ENCODE peak calls at places on chromosomes 6 and 20, in five cellular contexts. Z is fibroblast of the aortic adventitia, G is tibial nerve, F is lower leg skin, I is stomach. L is an unnamed sample.

GRCh38 chr6:105273589-105273988 is 93.8 kb upstream of the POPDC3 start:
- DNase-seq in Z (no peak), G (no peak), F (no peak), I (no peak), L (no peak)

GRCh38 chr6:142943746-142944125 is 1.2 kb downstream of the HIVEP2 start:
- DNase-seq in Z (peak), G (peak), F (no peak), I (no peak), L (no peak)

GRCh38 chr20:9214676-9215075 is 145.8 kb downstream of the PLCB4 start:
- DNase-seq in Z (peak), G (no peak), F (no peak), I (no peak), L (no peak)

GRCh38 chr6:151370509-151371078 is 20.8 kb downstream of the ZBTB2 start:
- DNase-seq in Z (peak), G (no peak), F (no peak), I (no peak), L (no peak)

GRCh38 chr20:16191496-16191895 is 381.8 kb downstream of the KIF16B start:
- DNase-seq in Z (no peak), G (no peak), F (no peak), I (no peak), L (no peak)

GRCh38 chr6:125794342-125795137 is 3.8 kb downstream of the NCOA7 start:
- DNase-seq in Z (peak), G (no peak), F (no peak), I (no peak), L (no peak)

GRCh38 chr6:18585032-18585573 is 198.0 kb downstream of the RNF144B start:
- DNase-seq in Z (peak), G (no peak), F (peak), I (no peak), L (peak)

GRCh38 chr6:36104836-36105235 is 25.5 kb upstream of the MAPK13 start:
- DNase-seq in Z (no peak), G (no peak), F (no peak), I (no peak), L (no peak)

GRCh38 chr6:98142839-98143238 is 691.5 kb upstream of the POU3F2 start:
- DNase-seq in Z (no peak), G (no peak), F (no peak), I (no peak), L (no peak)

GRCh38 chr6:151609146-151609962 is 115.5 kb downstream of the CCDC170 start:
- DNase-seq in Z (peak), G (peak), F (peak), I (no peak), L (no peak)

GRCh38 chr6:106794129-106794528 is 164.8 kb downstream of the QRSL1 start:
- DNase-seq in Z (no peak), G (no peak), F (no peak), I (no peak), L (no peak)

GRCh38 chr6:106247293-106247692 is 78.3 kb downstream of the ATG5 start:
- DNase-seq in Z (no peak), G (no peak), F (no peak), I (no peak), L (no peak)

GRCh38 chr20:50226093-50226974 is 35.7 kb downstream of the CEBPB start:
- DNase-seq in Z (peak), G (peak), F (peak), I (no peak), L (no peak)

GRCh38 chr6:1641391-1641790 is 31.7 kb downstream of the FOXC1 start:
- DNase-seq in Z (no peak), G (no peak), F (no peak), I (peak), L (no peak)

GRCh38 chr20:33732166-33732970 is 572 bp downstream of the ZNF341 start:
- DNase-seq in Z (peak), G (peak), F (peak), I (peak), L (no peak)

GRCh38 chr6:151413372-151414145 is 22.2 kb upstream of the ZBTB2 start:
- DNase-seq in Z (no peak), G (no peak), F (no peak), I (no peak), L (no peak)

GRCh38 chr6:37696841-37697735 is 595 bp downstream of the MDGA1 start:
- DNase-seq in Z (peak), G (peak), F (no peak), I (peak), L (no peak)

GRCh38 chr20:3082955-3083952 is 1.3 kb downstream of the AVP start:
- DNase-seq in Z (no peak), G (no peak), F (no peak), I (no peak), L (no peak)

GRCh38 chr6:67683960-67684359 is 951.1 kb upstream of the ADGRB3 start:
- DNase-seq in Z (peak), G (no peak), F (no peak), I (no peak), L (peak)

GRCh38 chr6:87756858-87757257 is 54.8 kb upstream of the AKIRIN2 start:
- DNase-seq in Z (peak), G (no peak), F (peak), I (no peak), L (peak)

GRCh38 chr6:106525111-106525884 is 104.0 kb downstream of the RTN4IP1 start:
- DNase-seq in Z (no peak), G (no peak), F (no peak), I (no peak), L (no peak)

DNA sequence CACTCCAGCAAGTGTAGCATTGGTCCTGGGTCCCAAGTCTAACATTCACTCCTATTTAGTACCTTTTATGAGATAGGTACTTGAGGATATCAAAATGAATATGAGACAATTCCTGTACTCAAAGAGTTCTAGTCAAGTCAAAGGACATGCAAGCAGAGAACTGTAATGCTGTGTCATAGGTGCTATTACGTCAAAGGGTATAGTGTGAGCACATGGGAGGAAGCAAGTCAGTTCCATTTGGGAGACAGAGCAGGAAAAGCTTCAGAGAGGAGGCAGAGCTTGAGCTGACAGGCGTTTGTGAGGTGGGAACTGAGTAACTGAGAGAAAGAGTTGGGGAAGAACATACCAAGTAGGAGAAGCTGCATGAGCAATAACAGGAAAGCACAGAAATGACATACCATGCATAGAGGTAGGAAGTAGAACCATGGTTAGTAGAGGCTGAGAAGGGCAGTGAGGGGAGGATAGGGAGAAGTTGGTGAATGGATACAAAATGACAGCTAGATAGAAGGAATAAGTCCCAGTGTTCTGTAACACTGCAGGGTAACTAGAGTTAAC is 15.2 kb upstream of the SSR1 start:
- DNase-seq in Z (no peak), G (no peak), F (no peak), I (no peak), L (no peak)
- TF ChIP-seq CTCF in Z (no peak), G (no peak), F (no peak), I (no peak), L (no peak)

DNA sequence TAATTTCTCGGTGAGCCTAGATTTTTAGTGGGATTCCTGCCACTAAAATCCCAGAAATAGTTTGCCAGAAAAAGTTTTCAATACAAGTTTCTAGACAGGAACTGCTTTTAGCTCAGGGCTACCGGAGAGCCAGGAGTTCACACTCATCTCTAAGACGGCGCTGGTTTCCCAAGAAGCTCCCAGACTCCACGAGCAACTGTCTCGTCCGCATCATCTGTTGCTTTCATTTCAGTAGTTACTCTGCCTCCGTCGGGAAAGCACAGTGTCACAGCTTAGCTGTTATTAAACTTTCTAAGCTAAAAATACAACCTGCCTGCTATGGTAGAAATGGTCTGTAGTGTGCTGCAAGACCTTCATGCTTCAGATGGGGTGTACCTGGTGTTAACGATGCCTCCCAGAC is 197.3 kb upstream of the SNX9 start:
- DNase-seq in Z (no peak), G (no peak), F (no peak), I (no peak), L (no peak)
- H3K4me3 ChIP-seq in Z (no peak), G (no peak), F (no peak), I (no peak), L (no peak)

GRCh38 chr6:53417141-53417540 is 68.4 kb upstream of the ELOVL5 start:
- DNase-seq in Z (no peak), G (no peak), F (no peak), I (no peak), L (no peak)
- TF ChIP-seq CTCF in Z (no peak), G (no peak), F (no peak), I (no peak), L (no peak)

GRCh38 chr6:32816746-32817204 is at the start of gene HLA-DOB:
- DNase-seq in Z (peak), G (peak), F (no peak), I (no peak), L (no peak)
- H3K4me3 ChIP-seq in Z (no peak), G (peak), F (no peak), I (no peak), L (no peak)

DNA sequence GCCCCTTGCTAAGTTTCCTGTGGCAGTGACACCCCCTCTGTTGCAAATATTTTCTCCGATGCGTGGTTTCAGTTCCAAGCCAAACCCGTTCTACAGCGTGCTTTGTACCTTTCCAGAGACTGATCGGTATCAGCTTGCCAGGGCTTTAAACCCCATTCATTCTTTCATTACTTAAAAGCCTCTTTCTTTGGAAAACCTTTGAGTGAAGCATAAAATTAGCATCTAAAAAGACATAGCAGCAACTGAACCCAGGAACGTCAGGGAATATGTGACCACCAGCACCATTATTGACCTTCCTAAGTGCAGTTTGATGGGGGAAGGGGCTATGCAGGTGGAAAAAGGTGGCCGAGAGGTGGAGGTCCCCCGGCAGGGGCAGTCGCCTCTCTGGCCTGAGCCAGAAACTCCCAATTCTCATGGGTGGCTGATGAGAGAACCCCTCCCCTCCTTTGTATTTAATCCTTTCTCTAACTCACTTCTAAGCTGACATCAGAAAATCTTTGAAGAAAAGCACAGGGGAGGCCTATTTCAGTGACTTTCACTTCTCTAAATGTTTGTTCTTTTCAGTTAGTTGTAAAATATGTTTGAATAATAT is 89.4 kb downstream of the RSPH3 start:
- DNase-seq in Z (no peak), G (no peak), F (no peak), I (peak), L (no peak)
- TF ChIP-seq CTCF in Z (no peak), G (no peak), F (no peak), I (no peak), L (no peak)

GRCh38 chr20:44533928-44534327 is 12.1 kb upstream of the SERINC3 start:
- DNase-seq in Z (no peak), G (no peak), F (peak), I (no peak), L (no peak)

GRCh38 chr20:44528309-44528708 is 6.4 kb upstream of the SERINC3 start:
- DNase-seq in Z (no peak), G (no peak), F (no peak), I (no peak), L (no peak)

GRCh38 chr20:44532248-44532980 is 10.5 kb upstream of the SERINC3 start:
- DNase-seq in Z (no peak), G (peak), F (no peak), I (no peak), L (no peak)

GRCh38 chr20:44536139-44536538 is 14.3 kb upstream of the SERINC3 start:
- DNase-seq in Z (no peak), G (no peak), F (no peak), I (no peak), L (no peak)

DNA sequence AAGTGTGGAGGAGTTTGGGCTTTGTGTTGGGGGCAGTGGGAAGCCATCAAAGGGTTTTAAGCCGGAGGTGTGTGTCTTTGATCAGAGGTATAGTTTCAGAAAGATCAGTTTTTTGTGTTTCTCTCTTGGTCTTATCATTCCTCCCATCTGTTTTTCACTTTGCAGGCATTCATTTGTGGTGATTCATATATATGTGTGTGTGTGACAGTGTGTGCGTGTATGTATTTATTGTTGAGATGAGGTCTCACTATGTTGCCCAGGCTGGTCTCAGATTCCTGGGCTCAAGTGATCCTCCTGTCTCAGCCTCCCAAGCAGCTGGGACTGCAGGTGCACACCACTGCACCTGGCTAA is 11.1 kb upstream of the SERINC3 start:
- DNase-seq in Z (peak), G (no peak), F (no peak), I (no peak), L (no peak)
- H3K4me3 ChIP-seq in Z (peak), G (no peak), F (no peak), I (peak), L (peak)

GRCh38 chr20:57388953-57389694 is 2.1 kb upstream of the RBM38 start:
- DNase-seq in Z (peak), G (peak), F (peak), I (peak), L (no peak)
- TF ChIP-seq CTCF in Z (peak), G (no peak), F (no peak), I (peak), L (peak)

GRCh38 chr20:32012159-32012682 is 2.0 kb downstream of the CCM2L start:
- DNase-seq in Z (no peak), G (no peak), F (no peak), I (no peak), L (no peak)
- H3K4me3 ChIP-seq in Z (no peak), G (no peak), F (no peak), I (no peak), L (no peak)

L was measured in HFF-Myc.